ENCODE peak calls at places on chromosome X, in ten cellular contexts. One of them, this sample, is unnamed.

GRCh38 chrX:129654652-129655546 is at the start of gene APLN:
- DNase-seq in B cell: peak
- DNase-seq in fibroblast of mammary gland: peak
- DNase-seq in iris pigment epithelial cell: peak
- DNase-seq in neural progenitor cell: peak
- DNase-seq in lower leg skin: no peak
- DNase-seq in DMS79 treated with DMSO at 0.1 percent for 48 hours: peak
- DNase-seq in AG04450: no peak
- DNase-seq in T follicular helper cell: no peak
- DNase-seq in stimulated activated CD4-positive, alpha-beta T cell treated with anti-CD3 and anti-CD28 coated beads, Interleukin-2, amount 100 ng/mL, for 48 hours: no peak
- DNase-seq in this sample: no peak

GRCh38 chrX:134294548-134294947 is 57.6 kb downstream of the CCDC160 start:
- DNase-seq in B cell: no peak
- DNase-seq in DMS79 treated with DMSO at 0.1 percent for 48 hours: no peak
- DNase-seq in T follicular helper cell: no peak
- DNase-seq in neural progenitor cell: no peak
- DNase-seq in lower leg skin: no peak
- DNase-seq in iris pigment epithelial cell: peak
- DNase-seq in stimulated activated CD4-positive, alpha-beta T cell treated with anti-CD3 and anti-CD28 coated beads, Interleukin-2, amount 100 ng/mL, for 48 hours: no peak
- DNase-seq in AG04450: no peak
- DNase-seq in fibroblast of mammary gland: peak
- DNase-seq in this sample: no peak

GRCh38 chrX:129737921-129738320 is 858 bp upstream of the XPNPEP2 start:
- DNase-seq in stimulated activated CD4-positive, alpha-beta T cell treated with anti-CD3 and anti-CD28 coated beads, Interleukin-2, amount 100 ng/mL, for 48 hours: no peak
- DNase-seq in fibroblast of mammary gland: peak
- DNase-seq in lower leg skin: no peak
- DNase-seq in B cell: peak
- DNase-seq in T follicular helper cell: no peak
- DNase-seq in neural progenitor cell: no peak
- DNase-seq in DMS79 treated with DMSO at 0.1 percent for 48 hours: no peak
- DNase-seq in iris pigment epithelial cell: peak
- DNase-seq in AG04450: no peak
- DNase-seq in this sample: no peak

GRCh38 chrX:8879750-8880149 is 78.6 kb upstream of the FAM9A start:
- DNase-seq in neural progenitor cell: peak
- DNase-seq in fibroblast of mammary gland: peak
- DNase-seq in iris pigment epithelial cell: peak
- DNase-seq in B cell: peak
- DNase-seq in lower leg skin: no peak
- DNase-seq in DMS79 treated with DMSO at 0.1 percent for 48 hours: no peak
- DNase-seq in AG04450: no peak
- DNase-seq in stimulated activated CD4-positive, alpha-beta T cell treated with anti-CD3 and anti-CD28 coated beads, Interleukin-2, amount 100 ng/mL, for 48 hours: peak
- DNase-seq in T follicular helper cell: peak
- DNase-seq in this sample: no peak

GRCh38 chrX:39875834-39876625 is 221.7 kb downstream of the BCOR start:
- DNase-seq in T follicular helper cell: no peak
- DNase-seq in AG04450: no peak
- DNase-seq in lower leg skin: no peak
- DNase-seq in iris pigment epithelial cell: no peak
- DNase-seq in DMS79 treated with DMSO at 0.1 percent for 48 hours: peak
- DNase-seq in fibroblast of mammary gland: no peak
- DNase-seq in neural progenitor cell: no peak
- DNase-seq in B cell: no peak
- DNase-seq in stimulated activated CD4-positive, alpha-beta T cell treated with anti-CD3 and anti-CD28 coated beads, Interleukin-2, amount 100 ng/mL, for 48 hours: no peak
- DNase-seq in this sample: no peak

GRCh38 chrX:26511621-26512363 is 295.8 kb downstream of the MAGEB5 start:
- DNase-seq in T follicular helper cell: no peak
- DNase-seq in fibroblast of mammary gland: no peak
- DNase-seq in lower leg skin: no peak
- DNase-seq in neural progenitor cell: no peak
- DNase-seq in DMS79 treated with DMSO at 0.1 percent for 48 hours: no peak
- DNase-seq in iris pigment epithelial cell: no peak
- DNase-seq in B cell: no peak
- DNase-seq in AG04450: no peak
- DNase-seq in stimulated activated CD4-positive, alpha-beta T cell treated with anti-CD3 and anti-CD28 coated beads, Interleukin-2, amount 100 ng/mL, for 48 hours: no peak
- DNase-seq in this sample: no peak

GRCh38 chrX:10467793-10468192 is 152.6 kb downstream of the MID1 start:
- DNase-seq in AG04450: no peak
- DNase-seq in neural progenitor cell: no peak
- DNase-seq in fibroblast of mammary gland: peak
- DNase-seq in B cell: no peak
- DNase-seq in T follicular helper cell: no peak
- DNase-seq in lower leg skin: no peak
- DNase-seq in iris pigment epithelial cell: peak
- DNase-seq in DMS79 treated with DMSO at 0.1 percent for 48 hours: no peak
- DNase-seq in stimulated activated CD4-positive, alpha-beta T cell treated with anti-CD3 and anti-CD28 coated beads, Interleukin-2, amount 100 ng/mL, for 48 hours: no peak
- DNase-seq in this sample: no peak

GRCh38 chrX:11435568-11435967 is 142.4 kb downstream of the AMELX start:
- DNase-seq in T follicular helper cell: no peak
- DNase-seq in stimulated activated CD4-positive, alpha-beta T cell treated with anti-CD3 and anti-CD28 coated beads, Interleukin-2, amount 100 ng/mL, for 48 hours: no peak
- DNase-seq in lower leg skin: no peak
- DNase-seq in neural progenitor cell: no peak
- DNase-seq in AG04450: no peak
- DNase-seq in B cell: no peak
- DNase-seq in fibroblast of mammary gland: peak
- DNase-seq in DMS79 treated with DMSO at 0.1 percent for 48 hours: no peak
- DNase-seq in iris pigment epithelial cell: peak
- DNase-seq in this sample: no peak

GRCh38 chrX:151977923-151978322 is 3.4 kb upstream of the GABRE start:
- DNase-seq in DMS79 treated with DMSO at 0.1 percent for 48 hours: no peak
- DNase-seq in lower leg skin: no peak
- DNase-seq in iris pigment epithelial cell: no peak
- DNase-seq in fibroblast of mammary gland: no peak
- DNase-seq in AG04450: no peak
- DNase-seq in stimulated activated CD4-positive, alpha-beta T cell treated with anti-CD3 and anti-CD28 coated beads, Interleukin-2, amount 100 ng/mL, for 48 hours: no peak
- DNase-seq in T follicular helper cell: no peak
- DNase-seq in neural progenitor cell: no peak
- DNase-seq in B cell: no peak
- DNase-seq in this sample: no peak

GRCh38 chrX:120456973-120457372 is 12.1 kb downstream of the LAMP2 start:
- DNase-seq in fibroblast of mammary gland: peak
- DNase-seq in stimulated activated CD4-positive, alpha-beta T cell treated with anti-CD3 and anti-CD28 coated beads, Interleukin-2, amount 100 ng/mL, for 48 hours: no peak
- DNase-seq in B cell: peak
- DNase-seq in AG04450: no peak
- DNase-seq in iris pigment epithelial cell: peak
- DNase-seq in DMS79 treated with DMSO at 0.1 percent for 48 hours: no peak
- DNase-seq in T follicular helper cell: no peak
- DNase-seq in lower leg skin: no peak
- DNase-seq in neural progenitor cell: no peak
- DNase-seq in this sample: no peak

GRCh38 chrX:17758382-17758781 is 21.1 kb downstream of the SCML1 start:
- DNase-seq in B cell: no peak
- DNase-seq in AG04450: no peak
- DNase-seq in neural progenitor cell: no peak
- DNase-seq in T follicular helper cell: no peak
- DNase-seq in iris pigment epithelial cell: no peak
- DNase-seq in stimulated activated CD4-positive, alpha-beta T cell treated with anti-CD3 and anti-CD28 coated beads, Interleukin-2, amount 100 ng/mL, for 48 hours: no peak
- DNase-seq in fibroblast of mammary gland: no peak
- DNase-seq in DMS79 treated with DMSO at 0.1 percent for 48 hours: no peak
- DNase-seq in lower leg skin: no peak
- DNase-seq in this sample: no peak

GRCh38 chrX:100207331-100208024 is 202.6 kb downstream of the PCDH19 start:
- DNase-seq in DMS79 treated with DMSO at 0.1 percent for 48 hours: no peak
- DNase-seq in B cell: no peak
- DNase-seq in T follicular helper cell: no peak
- DNase-seq in lower leg skin: no peak
- DNase-seq in fibroblast of mammary gland: no peak
- DNase-seq in AG04450: no peak
- DNase-seq in neural progenitor cell: no peak
- DNase-seq in iris pigment epithelial cell: no peak
- DNase-seq in stimulated activated CD4-positive, alpha-beta T cell treated with anti-CD3 and anti-CD28 coated beads, Interleukin-2, amount 100 ng/mL, for 48 hours: no peak
- DNase-seq in this sample: no peak

GRCh38 chrX:7435822-7436221 is 287.9 kb upstream of the PUDP start:
- DNase-seq in DMS79 treated with DMSO at 0.1 percent for 48 hours: no peak
- DNase-seq in neural progenitor cell: no peak
- DNase-seq in stimulated activated CD4-positive, alpha-beta T cell treated with anti-CD3 and anti-CD28 coated beads, Interleukin-2, amount 100 ng/mL, for 48 hours: no peak
- DNase-seq in T follicular helper cell: no peak
- DNase-seq in AG04450: no peak
- DNase-seq in lower leg skin: no peak
- DNase-seq in iris pigment epithelial cell: peak
- DNase-seq in fibroblast of mammary gland: peak
- DNase-seq in B cell: no peak
- DNase-seq in this sample: no peak

GRCh38 chrX:150258463-150259430 is 104.4 kb upstream of the MAMLD1 start:
- DNase-seq in iris pigment epithelial cell: no peak
- DNase-seq in neural progenitor cell: no peak
- DNase-seq in DMS79 treated with DMSO at 0.1 percent for 48 hours: no peak
- DNase-seq in lower leg skin: no peak
- DNase-seq in fibroblast of mammary gland: peak
- DNase-seq in AG04450: no peak
- DNase-seq in T follicular helper cell: no peak
- DNase-seq in stimulated activated CD4-positive, alpha-beta T cell treated with anti-CD3 and anti-CD28 coated beads, Interleukin-2, amount 100 ng/mL, for 48 hours: no peak
- DNase-seq in B cell: no peak
- DNase-seq in this sample: no peak

GRCh38 chrX:85906399-85906798 is 141.0 kb downstream of the CHM start:
- DNase-seq in fibroblast of mammary gland: no peak
- DNase-seq in T follicular helper cell: no peak
- DNase-seq in DMS79 treated with DMSO at 0.1 percent for 48 hours: no peak
- DNase-seq in AG04450: no peak
- DNase-seq in lower leg skin: no peak
- DNase-seq in B cell: no peak
- DNase-seq in neural progenitor cell: no peak
- DNase-seq in stimulated activated CD4-positive, alpha-beta T cell treated with anti-CD3 and anti-CD28 coated beads, Interleukin-2, amount 100 ng/mL, for 48 hours: no peak
- DNase-seq in iris pigment epithelial cell: no peak
- DNase-seq in this sample: no peak

GRCh38 chrX:7091923-7092322 is 55.6 kb upstream of the STS start:
- DNase-seq in lower leg skin: no peak
- DNase-seq in neural progenitor cell: no peak
- DNase-seq in AG04450: no peak
- DNase-seq in iris pigment epithelial cell: no peak
- DNase-seq in stimulated activated CD4-positive, alpha-beta T cell treated with anti-CD3 and anti-CD28 coated beads, Interleukin-2, amount 100 ng/mL, for 48 hours: no peak
- DNase-seq in DMS79 treated with DMSO at 0.1 percent for 48 hours: no peak
- DNase-seq in B cell: peak
- DNase-seq in T follicular helper cell: no peak
- DNase-seq in fibroblast of mammary gland: no peak
- DNase-seq in this sample: no peak

GRCh38 chrX:41478397-41478911 is 31.3 kb downstream of the NYX start:
- DNase-seq in lower leg skin: no peak
- DNase-seq in B cell: no peak
- DNase-seq in AG04450: no peak
- DNase-seq in neural progenitor cell: no peak
- DNase-seq in fibroblast of mammary gland: no peak
- DNase-seq in T follicular helper cell: no peak
- DNase-seq in stimulated activated CD4-positive, alpha-beta T cell treated with anti-CD3 and anti-CD28 coated beads, Interleukin-2, amount 100 ng/mL, for 48 hours: no peak
- DNase-seq in iris pigment epithelial cell: no peak
- DNase-seq in DMS79 treated with DMSO at 0.1 percent for 48 hours: no peak
- DNase-seq in this sample: no peak

GRCh38 chrX:72652132-72652531 is 62.0 kb downstream of the PHKA1 start:
- DNase-seq in AG04450: no peak
- DNase-seq in T follicular helper cell: no peak
- DNase-seq in B cell: no peak
- DNase-seq in lower leg skin: no peak
- DNase-seq in stimulated activated CD4-positive, alpha-beta T cell treated with anti-CD3 and anti-CD28 coated beads, Interleukin-2, amount 100 ng/mL, for 48 hours: no peak
- DNase-seq in fibroblast of mammary gland: no peak
- DNase-seq in DMS79 treated with DMSO at 0.1 percent for 48 hours: no peak
- DNase-seq in neural progenitor cell: no peak
- DNase-seq in iris pigment epithelial cell: no peak
- DNase-seq in this sample: no peak

GRCh38 chrX:151039351-151039750 is 56.2 kb downstream of the HMGB3 start:
- DNase-seq in iris pigment epithelial cell: no peak
- DNase-seq in neural progenitor cell: no peak
- DNase-seq in AG04450: no peak
- DNase-seq in DMS79 treated with DMSO at 0.1 percent for 48 hours: no peak
- DNase-seq in B cell: no peak
- DNase-seq in lower leg skin: no peak
- DNase-seq in T follicular helper cell: no peak
- DNase-seq in fibroblast of mammary gland: no peak
- DNase-seq in stimulated activated CD4-positive, alpha-beta T cell treated with anti-CD3 and anti-CD28 coated beads, Interleukin-2, amount 100 ng/mL, for 48 hours: no peak
- DNase-seq in this sample: no peak

GRCh38 chrX:45760187-45760742 is 559.6 kb upstream of the DIPK2B start:
- DNase-seq in DMS79 treated with DMSO at 0.1 percent for 48 hours: no peak
- DNase-seq in neural progenitor cell: no peak
- DNase-seq in B cell: no peak
- DNase-seq in fibroblast of mammary gland: no peak
- DNase-seq in lower leg skin: no peak
- DNase-seq in iris pigment epithelial cell: no peak
- DNase-seq in stimulated activated CD4-positive, alpha-beta T cell treated with anti-CD3 and anti-CD28 coated beads, Interleukin-2, amount 100 ng/mL, for 48 hours: no peak
- DNase-seq in AG04450: no peak
- DNase-seq in T follicular helper cell: no peak
- DNase-seq in this sample: no peak

GRCh38 chrX:69189972-69190371 is 24.7 kb upstream of the PJA1 start:
- DNase-seq in iris pigment epithelial cell: no peak
- DNase-seq in DMS79 treated with DMSO at 0.1 percent for 48 hours: no peak
- DNase-seq in AG04450: no peak
- DNase-seq in lower leg skin: no peak
- DNase-seq in T follicular helper cell: no peak
- DNase-seq in B cell: no peak
- DNase-seq in fibroblast of mammary gland: no peak
- DNase-seq in stimulated activated CD4-positive, alpha-beta T cell treated with anti-CD3 and anti-CD28 coated beads, Interleukin-2, amount 100 ng/mL, for 48 hours: no peak
- DNase-seq in neural progenitor cell: peak
- DNase-seq in this sample: no peak

GRCh38 chrX:2577844-2578444 is 77.2 kb upstream of the DHRSX start:
- DNase-seq in DMS79 treated with DMSO at 0.1 percent for 48 hours: no peak
- DNase-seq in B cell: no peak
- DNase-seq in neural progenitor cell: peak
- DNase-seq in T follicular helper cell: no peak
- DNase-seq in stimulated activated CD4-positive, alpha-beta T cell treated with anti-CD3 and anti-CD28 coated beads, Interleukin-2, amount 100 ng/mL, for 48 hours: no peak
- DNase-seq in fibroblast of mammary gland: no peak
- DNase-seq in lower leg skin: no peak
- DNase-seq in AG04450: no peak
- DNase-seq in iris pigment epithelial cell: peak
- DNase-seq in this sample: no peak

GRCh38 chrX:18424482-18425198 is 768 bp upstream of the CDKL5 start:
- DNase-seq in neural progenitor cell: peak
- DNase-seq in stimulated activated CD4-positive, alpha-beta T cell treated with anti-CD3 and anti-CD28 coated beads, Interleukin-2, amount 100 ng/mL, for 48 hours: peak
- DNase-seq in DMS79 treated with DMSO at 0.1 percent for 48 hours: peak
- DNase-seq in fibroblast of mammary gland: peak
- DNase-seq in iris pigment epithelial cell: peak
- DNase-seq in lower leg skin: no peak
- DNase-seq in B cell: peak
- DNase-seq in T follicular helper cell: peak
- DNase-seq in AG04450: peak
- DNase-seq in this sample: peak

GRCh38 chrX:8179653-8180052 is 8.6 kb upstream of the VCX2 start:
- DNase-seq in fibroblast of mammary gland: peak
- DNase-seq in lower leg skin: no peak
- DNase-seq in stimulated activated CD4-positive, alpha-beta T cell treated with anti-CD3 and anti-CD28 coated beads, Interleukin-2, amount 100 ng/mL, for 48 hours: no peak
- DNase-seq in T follicular helper cell: no peak
- DNase-seq in B cell: no peak
- DNase-seq in AG04450: no peak
- DNase-seq in iris pigment epithelial cell: no peak
- DNase-seq in DMS79 treated with DMSO at 0.1 percent for 48 hours: no peak
- DNase-seq in neural progenitor cell: no peak
- DNase-seq in this sample: no peak

GRCh38 chrX:13223868-13224555 is 95.8 kb downstream of the ATXN3L start:
- DNase-seq in stimulated activated CD4-positive, alpha-beta T cell treated with anti-CD3 and anti-CD28 coated beads, Interleukin-2, amount 100 ng/mL, for 48 hours: no peak
- DNase-seq in neural progenitor cell: no peak
- DNase-seq in fibroblast of mammary gland: peak
- DNase-seq in T follicular helper cell: no peak
- DNase-seq in AG04450: peak
- DNase-seq in DMS79 treated with DMSO at 0.1 percent for 48 hours: peak
- DNase-seq in B cell: no peak
- DNase-seq in lower leg skin: peak
- DNase-seq in iris pigment epithelial cell: peak
- DNase-seq in this sample: no peak

GRCh38 chrX:124307253-124307907 is 25.1 kb upstream of the TEX13D start:
- DNase-seq in lower leg skin: no peak
- DNase-seq in T follicular helper cell: no peak
- DNase-seq in stimulated activated CD4-positive, alpha-beta T cell treated with anti-CD3 and anti-CD28 coated beads, Interleukin-2, amount 100 ng/mL, for 48 hours: no peak
- DNase-seq in neural progenitor cell: no peak
- DNase-seq in B cell: no peak
- DNase-seq in fibroblast of mammary gland: no peak
- DNase-seq in iris pigment epithelial cell: no peak
- DNase-seq in DMS79 treated with DMSO at 0.1 percent for 48 hours: no peak
- DNase-seq in AG04450: no peak
- DNase-seq in this sample: no peak

GRCh38 chrX:131830400-131831184 is 192.5 kb upstream of the STK26 start:
- DNase-seq in T follicular helper cell: no peak
- DNase-seq in lower leg skin: peak
- DNase-seq in DMS79 treated with DMSO at 0.1 percent for 48 hours: peak
- DNase-seq in neural progenitor cell: peak
- DNase-seq in stimulated activated CD4-positive, alpha-beta T cell treated with anti-CD3 and anti-CD28 coated beads, Interleukin-2, amount 100 ng/mL, for 48 hours: no peak
- DNase-seq in B cell: peak
- DNase-seq in fibroblast of mammary gland: peak
- DNase-seq in AG04450: no peak
- DNase-seq in iris pigment epithelial cell: peak
- DNase-seq in this sample: peak

GRCh38 chrX:1425381-1425780 is 27.3 kb downstream of the ASMTL start:
- DNase-seq in T follicular helper cell: no peak
- DNase-seq in AG04450: no peak
- DNase-seq in DMS79 treated with DMSO at 0.1 percent for 48 hours: no peak
- DNase-seq in fibroblast of mammary gland: no peak
- DNase-seq in neural progenitor cell: no peak
- DNase-seq in B cell: no peak
- DNase-seq in lower leg skin: no peak
- DNase-seq in iris pigment epithelial cell: no peak
- DNase-seq in stimulated activated CD4-positive, alpha-beta T cell treated with anti-CD3 and anti-CD28 coated beads, Interleukin-2, amount 100 ng/mL, for 48 hours: no peak
- DNase-seq in this sample: no peak